ENCODE peak calls at places on chromosomes 16 and 17, in five cellular contexts. T is fibroblast of the aortic adventitia, N is T-helper 2 cell, S is germinal center, Z is EH. D is an unnamed sample.

GRCh38 chr17:72136692-72137550 is 16.1 kb downstream of the SOX9 start:
- DNase-seq in N (no peak), T (peak; percentile 35), Z (peak; percentile 49), S (no peak), D (no peak)

GRCh38 chr17:55641559-55642160 is 81.0 kb downstream of the TMEM100 start:
- DNase-seq in N (no peak), Z (peak; percentile 57), T (peak; percentile 78), S (peak; percentile 30), D (no peak)

GRCh38 chr16:9970796-9971195 is 211.4 kb downstream of the GRIN2A start:
- DNase-seq in S (no peak), Z (no peak), N (no peak), T (no peak), D (no peak)

GRCh38 chr17:48043171-48043570 is 5.0 kb upstream of the NFE2L1 start:
- DNase-seq in Z (peak; percentile 23), T (no peak), S (no peak), N (no peak), D (no peak)

GRCh38 chr17:56213031-56213430 is 59.8 kb downstream of the ANKFN1 start:
- DNase-seq in N (no peak), T (peak; percentile 20), S (no peak), Z (no peak), D (no peak)

GRCh38 chr16:66662445-66663194 is 33.9 kb downstream of the CMTM4 start:
- DNase-seq in Z (peak; percentile 57), N (no peak), S (no peak), T (peak; percentile 59), D (no peak)

GRCh38 chr17:80859004-80859941 is 132.4 kb upstream of the CHMP6 start:
- DNase-seq in S (no peak), N (no peak), T (peak; percentile 94), Z (peak; percentile 95), D (no peak)

GRCh38 chr17:35748323-35748960 is 4.6 kb downstream of the GAS2L2 start:
- DNase-seq in N (no peak), S (no peak), Z (peak; percentile 11), T (no peak), D (no peak)

GRCh38 chr16:46629331-46629843 is 8.2 kb upstream of the SHCBP1 start:
- DNase-seq in T (peak; percentile 76), N (no peak), S (no peak), Z (peak; percentile 67), D (no peak)

GRCh38 chr16:72819345-72819744 is 228.6 kb downstream of the ZFHX3 start:
- DNase-seq in S (no peak), N (no peak), Z (peak; percentile 94), T (peak; percentile 36), D (no peak)